ENCODE peak calls at places on chromosomes 1 and 21, in seven cellular contexts. T, S, V, B, C, I and L are unnamed samples. For H3K4me1, the result is how much of the 10 kb centered on the place peaks cover.

GRCh38 chr1:159823401-159823800 is 3.3 kb upstream of the SLAMF8 start:
- DNase-seq in S (no peak), V (no peak), I (no peak), B (no peak), C (no peak), T (no peak), L (no peak)

GRCh38 chr1:151565500-151566189 is 25.5 kb downstream of the TUFT1 start:
- DNase-seq in B (no peak), V (no peak), S (no peak), I (no peak), C (no peak), T (no peak), L (no peak)

GRCh38 chr1:180881806-180882509 is 30.7 kb upstream of the KIAA1614 start:
- DNase-seq in V (peak), C (peak), T (no peak), I (no peak), B (no peak), S (no peak), L (no peak)

GRCh38 chr21:17231124-17231523 is 281.7 kb upstream of the CXADR start:
- DNase-seq in I (no peak), V (no peak), S (no peak), B (no peak), C (no peak), T (no peak), L (no peak)

GRCh38 chr1:172351761-172352161 is 68.7 kb upstream of the C1orf105 start:
- DNase-seq in C (no peak), V (no peak), T (no peak), S (no peak), B (no peak), I (no peak), L (no peak)

GRCh38 chr1:228901936-228902681 is 166.8 kb downstream of the RHOU start:
- DNase-seq in C (no peak), I (no peak), V (no peak), S (no peak), B (no peak), T (no peak), L (no peak)

GRCh38 chr1:228341814-228342626 is 64.6 kb downstream of the TRIM11 start:
- DNase-seq in I (peak), B (peak), C (no peak), S (no peak), V (no peak), T (no peak), L (peak)

GRCh38 chr1:243268284-243268653 is 12.4 kb downstream of the SDCCAG8 start:
- DNase-seq in B (no peak), S (no peak), V (no peak), I (no peak), T (no peak), C (no peak), L (no peak)

GRCh38 chr1:170619167-170620030 is 44.5 kb upstream of the PRRX1 start:
- DNase-seq in C (no peak), T (no peak), V (peak), I (no peak), S (peak), B (no peak), L (no peak)

GRCh38 chr1:37323486-37324377 is 150.6 kb upstream of the ZC3H12A start:
- DNase-seq in T (no peak), I (no peak), C (no peak), S (no peak), V (peak), B (no peak), L (peak)
- TF ChIP-seq CTCF in T (peak), I (peak), C (peak), S (no peak), V (peak), B (peak), L (peak)

DNA sequence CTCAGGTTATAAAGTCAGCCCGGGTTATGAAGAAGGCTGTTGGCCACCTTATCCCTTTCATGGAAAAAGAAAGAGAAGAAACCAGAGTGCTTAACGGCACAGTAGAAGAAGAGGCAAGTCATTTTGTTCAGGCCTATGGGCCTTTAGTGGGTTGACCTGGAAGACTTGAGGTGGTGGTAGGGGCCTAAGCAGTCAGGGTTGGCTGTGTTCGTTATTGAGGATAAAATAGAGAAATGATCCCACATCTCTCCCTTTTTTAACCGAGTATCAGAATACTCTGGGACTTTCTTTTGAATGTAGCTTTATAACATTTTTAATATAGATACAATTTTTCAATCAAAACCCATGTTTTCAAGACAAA is 67.1 kb downstream of the MTR start:
- DNase-seq in S (no peak), I (no peak), C (no peak), B (no peak), V (no peak), T (no peak), L (no peak)
- H3K4me3 ChIP-seq in S (no peak), I (no peak), C (no peak), B (no peak), V (no peak), T (peak), L (no peak)

GRCh38 chr1:27547220-27548116 is 56.5 kb downstream of the AHDC1 start:
- DNase-seq in B (no peak), V (no peak), C (no peak), I (no peak), S (no peak), T (no peak), L (no peak)

GRCh38 chr1:27542463-27543273 is 52.7 kb upstream of the WASF2 start:
- DNase-seq in T (no peak), B (peak), I (no peak), C (peak), S (peak), V (no peak), L (peak)

GRCh38 chr1:27548136-27548853 is 55.6 kb downstream of the AHDC1 start:
- DNase-seq in S (no peak), C (no peak), V (no peak), B (no peak), T (no peak), I (no peak), L (no peak)

GRCh38 chr1:27544818-27545612 is 55.0 kb upstream of the WASF2 start:
- DNase-seq in S (peak), C (no peak), B (peak), T (no peak), V (no peak), I (no peak), L (no peak)

GRCh38 chr1:27545876-27546275 is 55.9 kb upstream of the WASF2 start:
- DNase-seq in V (no peak), S (no peak), T (no peak), B (no peak), I (no peak), C (no peak), L (no peak)
- H3K4me1 ChIP-seq in V (under half), S (half or more), T (under half), B (half or more), I (half or more), C (under half), L (under half)

GRCh38 chr1:221439734-221440436 is 302.0 kb downstream of the DUSP10 start:
- DNase-seq in B (no peak), C (no peak), T (no peak), V (no peak), S (no peak), I (no peak), L (no peak)
- TF ChIP-seq CTCF in B (no peak), C (no peak), T (no peak), V (no peak), S (no peak), I (no peak), L (no peak)

GRCh38 chr1:23792151-23792945 is 1.4 kb downstream of the LYPLA2 start:
- DNase-seq in I (peak), C (no peak), B (peak), S (no peak), V (no peak), T (no peak), L (no peak)
- H3K4me3 ChIP-seq in I (peak), C (peak), B (peak), S (peak), V (peak), T (no peak), L (peak)

GRCh38 chr1:3677411-3677944 is 25.2 kb downstream of the TP73 start:
- DNase-seq in I (no peak), T (no peak), S (no peak), B (no peak), C (no peak), V (no peak), L (no peak)
- H3K4me1 ChIP-seq in I (under half), T (under half), S (under half), B (under half), C (under half), V (under half), L (under half)

DNA sequence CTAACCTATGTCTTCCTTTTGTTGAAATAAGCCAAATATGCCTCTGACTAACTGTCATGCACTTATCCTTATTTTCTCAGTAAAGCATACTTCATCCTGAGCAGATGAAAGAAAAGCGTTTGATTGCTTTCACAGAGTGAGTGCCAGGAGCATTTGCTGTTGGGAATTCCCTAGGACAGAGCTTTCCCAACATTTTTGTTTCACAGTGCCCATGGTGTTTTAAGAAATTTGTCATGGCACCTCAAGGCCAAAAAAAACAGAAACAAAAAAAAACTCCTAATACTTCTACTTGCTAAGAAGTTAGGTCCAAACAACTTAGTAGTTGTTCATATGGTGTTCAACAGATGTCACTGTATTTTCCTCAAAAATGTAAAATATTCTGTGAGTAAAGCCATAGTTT is 120.8 kb upstream of the BMP8A start:
- DNase-seq in S (no peak), T (no peak), C (no peak), I (no peak), V (no peak), B (no peak), L (no peak)
- TF ChIP-seq CTCF in S (no peak), T (no peak), C (no peak), I (no peak), V (no peak), B (no peak), L (no peak)

GRCh38 chr1:162663086-162663485 is 30.8 kb downstream of the DDR2 start:
- DNase-seq in C (no peak), S (no peak), V (no peak), B (no peak), T (no peak), I (no peak), L (no peak)
- H3K4me3 ChIP-seq in C (no peak), S (no peak), V (no peak), B (no peak), T (no peak), I (no peak), L (no peak)